ENCODE peak calls at places on chromosome 4, in eight cellular contexts. S is effector memory CD8-positive, alpha-beta T cell; H is NCI-H1417 treated with DMSO at 0.1 percent for 48 hours; K is AG08395; B is left lung; G is suprapubic skin; X is activated T-cell treated with anti-CD3 and anti-CD28 coated beads, Interleukin-2, amount 50 U/mL, for 4 hours; U is stimulated activated CD4-positive, alpha-beta T cell treated with anti-CD3 and anti-CD28 coated beads, Interleukin-2, amount 100 ng/mL, for 48 hours. Q is an unnamed sample.

GRCh38 chr4:112296949-112297483 is at the start of gene ALPK1:
- DNase-seq in S (no peak), H (no peak), K (peak; percentile 92), B (no peak), G (no peak), X (no peak), U (no peak), Q (no peak)

GRCh38 chr4:3135155-3136011 is 60.9 kb downstream of the HTT start:
- DNase-seq in S (no peak), H (no peak), K (no peak), B (no peak), G (no peak), X (no peak), U (no peak), Q (no peak)

GRCh38 chr4:71545168-71545567 is 206.3 kb downstream of the SLC4A4 start:
- DNase-seq in S (no peak), H (no peak), K (no peak), B (no peak), G (no peak), X (no peak), U (no peak), Q (no peak)

GRCh38 chr4:80333121-80333520 is 2.4 kb upstream of the CFAP299 start:
- DNase-seq in S (no peak), H (no peak), K (no peak), B (no peak), G (no peak), X (no peak), U (no peak), Q (no peak)

GRCh38 chr4:110622841-110623709 is at the start of gene PITX2:
- DNase-seq in S (no peak), H (peak; percentile 72), K (peak; percentile 99), B (peak; percentile 82), G (peak; percentile 97), X (no peak), U (peak; percentile 62), Q (peak; percentile 91)

GRCh38 chr4:15333692-15334633 is 93.9 kb upstream of the C1QTNF7 start:
- DNase-seq in S (no peak), H (no peak), K (peak; percentile 38), B (no peak), G (no peak), X (no peak), U (no peak), Q (no peak)

GRCh38 chr4:72375050-72375736 is 193.8 kb downstream of the ADAMTS3 start:
- DNase-seq in S (no peak), H (no peak), K (peak; percentile 67), B (no peak), G (no peak), X (no peak), U (no peak), Q (no peak)

GRCh38 chr4:30839583-30840520 is 119.7 kb downstream of the PCDH7 start:
- DNase-seq in S (no peak), H (no peak), K (no peak), B (no peak), G (no peak), X (no peak), U (no peak), Q (no peak)

GRCh38 chr4:153553820-153554173 is 87.6 kb downstream of the TMEM131L start:
- DNase-seq in S (no peak), H (no peak), K (peak; percentile 33), B (no peak), G (no peak), X (no peak), U (no peak), Q (no peak)

GRCh38 chr4:20017439-20017838 is 234.3 kb upstream of the SLIT2 start:
- DNase-seq in S (no peak), H (no peak), K (peak; percentile 8), B (no peak), G (no peak), X (no peak), U (no peak), Q (no peak)

GRCh38 chr4:127523369-127523768 is 109.4 kb upstream of the INTU start:
- DNase-seq in S (no peak), H (no peak), K (no peak), B (no peak), G (no peak), X (no peak), U (no peak), Q (no peak)

GRCh38 chr4:143344774-143345173 is 8.1 kb downstream of the GAB1 start:
- DNase-seq in S (no peak), H (no peak), K (no peak), B (no peak), G (no peak), X (no peak), U (no peak), Q (no peak)

GRCh38 chr4:145939856-145940255 is 1.2 kb upstream of the ZNF827 start:
- DNase-seq in S (no peak), H (no peak), K (no peak), B (no peak), G (no peak), X (no peak), U (no peak), Q (no peak)

GRCh38 chr4:87819281-87819919 is 13.4 kb upstream of the MEPE start:
- DNase-seq in S (no peak), H (no peak), K (peak; percentile 38), B (no peak), G (no peak), X (no peak), U (no peak), Q (peak; percentile 52)

GRCh38 chr4:56468097-56468422 is 643 bp downstream of the SRP72 start:
- DNase-seq in S (no peak), H (no peak), K (no peak), B (no peak), G (no peak), X (no peak), U (no peak), Q (no peak)

Q was measured in iPS DF 19.7.